ENCODE peak calls at places on chromosomes 2 and 18, in eight cellular contexts. K, L, C, N, T, P, H and S are unnamed samples.

GRCh38 chr2:18171191-18172139 is 293.0 kb downstream of the KCNS3 start:
- DNase-seq in T (no peak), L (no peak), P (no peak), C (peak), K (peak), N (no peak), H (no peak), S (no peak)

GRCh38 chr18:36323421-36323820 is 25.9 kb downstream of the FHOD3 start:
- DNase-seq in C (peak), T (no peak), N (no peak), L (no peak), H (no peak), K (no peak), P (no peak), S (peak)

GRCh38 chr18:69951182-69951581 is 3.5 kb upstream of the CD226 start:
- DNase-seq in N (no peak), C (no peak), H (no peak), K (no peak), T (no peak), P (no peak), L (no peak), S (no peak)

GRCh38 chr2:239830066-239830717 is 194.9 kb downstream of the NDUFA10 start:
- DNase-seq in K (peak), H (peak), L (peak), C (peak), N (no peak), T (no peak), P (no peak), S (peak)

GRCh38 chr2:145546091-145546490 is 1026.2 kb upstream of the ZEB2 start:
- DNase-seq in P (no peak), N (no peak), L (no peak), H (no peak), K (no peak), C (no peak), T (no peak), S (no peak)

GRCh38 chr2:58334414-58334813 is 93.3 kb upstream of the FANCL start:
- DNase-seq in L (no peak), P (no peak), C (no peak), K (no peak), H (no peak), N (no peak), T (no peak), S (no peak)

GRCh38 chr2:230910546-230911135 is 14.4 kb downstream of the GPR55 start:
- DNase-seq in P (no peak), L (no peak), T (no peak), K (peak), H (peak), N (peak), C (no peak), S (peak)

GRCh38 chr2:236715511-236715961 is 145.9 kb downstream of the ACKR3 start:
- DNase-seq in H (peak), L (peak), N (no peak), C (no peak), T (no peak), K (no peak), P (no peak), S (no peak)

GRCh38 chr18:76491801-76492668 is 3.0 kb downstream of the ZNF516 start:
- DNase-seq in K (peak), T (peak), P (peak), C (no peak), H (peak), N (peak), L (no peak), S (peak)

GRCh38 chr18:78976697-78977626 is 2.7 kb upstream of the SALL3 start:
- DNase-seq in N (no peak), T (no peak), C (no peak), L (no peak), K (no peak), P (no peak), H (no peak), S (peak)

GRCh38 chr2:140551291-140551690 is 1579.5 kb downstream of the LRP1B start:
- DNase-seq in L (no peak), H (no peak), N (no peak), P (no peak), C (no peak), T (no peak), K (no peak), S (no peak)

GRCh38 chr2:12964904-12965539 is 248.3 kb downstream of the TRIB2 start:
- DNase-seq in H (no peak), N (no peak), C (no peak), T (no peak), K (no peak), L (no peak), P (peak), S (no peak)

GRCh38 chr18:44973282-44973681 is 292.6 kb downstream of the SETBP1 start:
- DNase-seq in T (no peak), H (no peak), N (no peak), L (no peak), C (no peak), K (no peak), P (no peak), S (peak)

GRCh38 chr2:143258126-143258892 is 129.1 kb downstream of the ARHGAP15 start:
- DNase-seq in L (no peak), N (no peak), P (no peak), T (no peak), H (no peak), K (no peak), C (no peak), S (no peak)

GRCh38 chr18:2451556-2451955 is 119.7 kb downstream of the METTL4 start:
- DNase-seq in T (no peak), L (no peak), P (no peak), H (no peak), K (no peak), C (no peak), N (no peak), S (no peak)

GRCh38 chr2:212265777-212266176 is 272.8 kb downstream of the ERBB4 start:
- DNase-seq in T (no peak), K (no peak), L (no peak), C (no peak), P (no peak), H (no peak), N (no peak), S (no peak)

GRCh38 chr18:58578321-58578720 is 50.6 kb downstream of the ALPK2 start:
- DNase-seq in P (no peak), C (no peak), H (no peak), N (no peak), T (no peak), L (no peak), K (no peak), S (no peak)

GRCh38 chr18:23523429-23524212 is 20.3 kb downstream of the RMC1 start:
- DNase-seq in T (no peak), L (no peak), C (no peak), N (no peak), K (no peak), H (peak), P (no peak), S (no peak)

GRCh38 chr2:38345323-38346038 is 31.6 kb downstream of the ATL2 start:
- DNase-seq in T (no peak), K (no peak), H (no peak), L (no peak), P (no peak), C (no peak), N (no peak), S (no peak)
- H3K4me3 ChIP-seq in T (no peak), K (no peak), H (no peak), L (no peak), P (no peak), C (no peak), N (no peak), S (peak)

DNA sequence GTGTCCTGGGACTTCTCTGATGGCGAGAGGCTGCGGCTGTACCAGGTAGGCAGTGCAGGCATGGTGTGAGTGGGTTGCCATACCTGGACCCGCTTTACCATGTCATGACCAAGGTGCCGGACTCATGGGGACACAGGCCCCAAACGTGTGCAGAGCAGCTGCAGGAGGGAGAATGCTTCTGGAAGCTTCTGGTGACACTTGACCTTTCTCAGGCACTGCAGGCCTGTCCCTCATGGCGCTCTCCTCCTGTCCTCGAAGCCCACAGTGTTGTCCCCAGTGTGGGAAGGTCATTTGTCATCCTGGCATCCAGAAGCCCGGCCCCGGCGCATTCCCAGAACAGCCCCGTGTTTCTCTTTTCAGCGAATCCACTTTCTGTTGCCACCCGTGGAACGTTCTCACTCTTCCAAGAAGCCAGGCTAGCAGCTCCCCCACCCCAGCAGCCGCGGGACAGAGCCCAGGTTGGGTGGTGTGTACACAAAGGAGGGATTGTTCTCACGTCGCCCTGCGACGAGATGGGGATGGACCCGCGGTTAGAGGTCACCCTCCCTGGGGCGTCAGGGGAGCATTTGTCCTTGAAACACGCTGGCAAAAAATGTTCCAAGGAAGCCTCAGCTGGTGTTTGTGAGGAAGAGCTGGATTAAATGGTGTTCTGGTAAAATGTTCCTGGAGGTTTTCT is 43.7 kb downstream of the SH3BP4 start:
- DNase-seq in L (no peak), C (no peak), K (peak), N (no peak), T (no peak), P (no peak), H (no peak), S (no peak)
- H3K4me3 ChIP-seq in L (no peak), C (no peak), K (no peak), N (no peak), T (no peak), P (no peak), H (no peak), S (no peak)

DNA sequence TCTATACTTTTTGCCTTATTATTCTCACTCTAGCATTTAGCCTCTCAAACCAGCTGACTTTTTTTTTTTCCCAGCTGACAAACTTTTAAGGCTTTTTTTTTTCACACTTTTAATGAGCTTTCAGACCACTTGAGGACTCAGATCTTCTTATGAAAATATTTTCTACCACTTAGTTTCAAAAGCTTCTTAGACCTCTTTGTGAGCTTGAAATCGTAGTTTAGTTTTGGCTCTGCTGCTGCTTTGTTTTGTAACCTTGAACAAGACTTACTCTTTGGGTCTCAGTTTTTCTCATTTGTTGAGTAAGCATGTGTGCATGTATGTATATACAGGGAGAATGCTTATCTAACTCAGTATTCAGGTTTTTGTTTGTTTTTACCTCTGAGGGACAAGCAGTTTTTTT is 3.5 kb downstream of the NBEAL1 start:
- DNase-seq in P (no peak), N (no peak), T (no peak), L (no peak), K (no peak), C (no peak), H (no peak), S (no peak)
- H3K4me3 ChIP-seq in P (no peak), N (peak), T (no peak), L (no peak), K (peak), C (no peak), H (peak), S (peak)

GRCh38 chr2:15559800-15560403 is 1.2 kb downstream of the NBAS start:
- DNase-seq in P (no peak), N (no peak), C (no peak), T (peak), H (no peak), K (no peak), L (no peak), S (no peak)
- H3K4me3 ChIP-seq in P (peak), N (peak), C (peak), T (peak), H (peak), K (peak), L (peak), S (peak)

GRCh38 chr2:215435809-215436704 is at the start of gene FN1:
- DNase-seq in H (peak), K (peak), P (peak), T (peak), C (peak), N (peak), L (peak), S (peak)
- H3K4me3 ChIP-seq in H (peak), K (peak), P (peak), T (peak), C (peak), N (peak), L (peak), S (peak)

GRCh38 chr2:137964066-137964858 is at the start of gene HNMT:
- DNase-seq in T (peak), N (peak), L (peak), K (peak), C (no peak), P (peak), H (no peak), S (peak)
- H3K4me3 ChIP-seq in T (peak), N (peak), L (peak), K (peak), C (peak), P (peak), H (peak), S (peak)

GRCh38 chr2:234963785-234964615 is 12.2 kb downstream of the SH3BP4 start:
- DNase-seq in C (no peak), N (no peak), L (no peak), H (peak), P (no peak), K (peak), T (no peak), S (peak)
- H3K4me3 ChIP-seq in C (no peak), N (no peak), L (no peak), H (no peak), P (no peak), K (no peak), T (no peak), S (no peak)

DNA sequence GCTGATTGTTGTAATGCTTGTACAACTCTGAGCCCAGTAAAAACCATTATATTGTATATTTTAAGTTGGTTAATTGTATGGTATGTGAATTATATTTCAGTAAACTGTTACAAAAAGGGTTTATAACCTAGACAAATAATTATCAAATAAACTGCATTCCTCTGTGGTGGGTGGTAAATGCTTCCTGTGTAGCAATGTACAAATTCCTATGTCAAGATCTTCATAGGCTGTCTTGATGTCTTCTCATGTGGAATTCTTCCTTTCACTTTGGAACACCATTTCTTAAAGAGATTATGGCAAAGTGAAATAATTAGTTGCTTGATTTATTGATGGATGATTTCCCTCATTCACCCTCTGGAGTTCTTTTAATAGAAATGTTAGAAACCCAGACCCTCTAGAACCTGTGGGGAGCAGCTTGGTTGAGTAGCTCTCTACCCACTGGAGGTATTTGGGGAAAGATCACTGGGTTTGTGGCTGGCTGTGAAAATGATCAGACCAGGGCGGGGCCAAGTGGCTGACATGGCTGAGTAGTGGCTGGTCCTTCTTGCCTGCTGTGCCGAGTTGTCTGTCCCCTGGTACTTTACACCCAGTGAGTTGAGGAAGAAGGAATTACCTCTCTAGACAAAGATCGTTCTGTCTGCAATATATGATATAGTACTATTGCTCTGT is 22.4 kb upstream of the MGAT5 start:
- DNase-seq in L (no peak), K (no peak), H (no peak), T (no peak), N (no peak), C (no peak), P (no peak), S (no peak)
- H3K4me3 ChIP-seq in L (no peak), K (no peak), H (no peak), T (no peak), N (no peak), C (no peak), P (no peak), S (no peak)

GRCh38 chr2:26970244-26970927 is at the start of gene MAPRE3:
- DNase-seq in H (peak), T (peak), L (peak), P (peak), K (peak), N (peak), C (peak), S (peak)
- H3K4me3 ChIP-seq in H (peak), T (peak), L (peak), P (peak), K (peak), N (peak), C (peak), S (peak)